ENCODE peak calls at places on chromosomes 3 and 15, in four cellular contexts. I is progenitor cell of endocrine pancreas, W is cardiac septum, R is body of pancreas. M is an unnamed sample.

GRCh38 chr3:67715911-67716310 is 61.5 kb upstream of the SUCLG2 start:
- DNase-seq in W (no peak), R (no peak), I (no peak), M (no peak)

GRCh38 chr3:107810195-107811071 is 280.4 kb downstream of the CD47 start:
- DNase-seq in W (no peak), I (no peak), R (no peak), M (no peak)

GRCh38 chr3:156382458-156383346 is 172.2 kb downstream of the SSR3 start:
- DNase-seq in W (no peak), R (peak), I (no peak), M (no peak)

GRCh38 chr3:901953-902778 is 190.7 kb upstream of the CNTN6 start:
- DNase-seq in R (no peak), W (no peak), I (no peak), M (no peak)

GRCh38 chr3:30370681-30371271 is 235.6 kb upstream of the TGFBR2 start:
- DNase-seq in I (no peak), R (no peak), W (no peak), M (no peak)

GRCh38 chr3:121072128-121072527 is 164.1 kb downstream of the STXBP5L start:
- DNase-seq in W (no peak), I (no peak), R (no peak), M (no peak)

GRCh38 chr15:76340198-76340801 is 3.7 kb downstream of the ISL2 start:
- DNase-seq in I (no peak), W (no peak), R (peak), M (no peak)

GRCh38 chr15:101128191-101128590 is 123.7 kb downstream of the CHSY1 start:
- DNase-seq in R (peak), W (no peak), I (no peak), M (no peak)

GRCh38 chr3:134449277-134449676 is 36.5 kb downstream of the ANAPC13 start:
- DNase-seq in I (no peak), W (no peak), R (peak), M (no peak)

GRCh38 chr3:169929830-169930519 is 18.6 kb downstream of the SAMD7 start:
- DNase-seq in W (no peak), I (no peak), R (no peak), M (no peak)

GRCh38 chr3:179037361-179037760 is 34.2 kb downstream of the ZMAT3 start:
- DNase-seq in W (peak), R (no peak), I (no peak), M (peak)

GRCh38 chr15:64883997-64884511 is 27.6 kb upstream of the ANKDD1A start:
- DNase-seq in I (no peak), W (peak), R (peak), M (peak)

GRCh38 chr3:52227117-52227516 is 1.7 kb upstream of the TLR9 start:
- DNase-seq in R (no peak), I (no peak), W (no peak), M (no peak)

M was measured in sigmoid colon.